ENCODE peak calls at places on chromosomes 1 and 21, in four cellular contexts. M is T-helper 2 cell, A is heart right ventricle, X is caudate nucleus. N is an unnamed sample.

GRCh38 chr1:150233359-150234308 is 2.3 kb downstream of the ANP32E start:
- DNase-seq in M (peak; percentile 50), X (no peak), A (no peak), N (no peak)

GRCh38 chr1:109822749-109823542 is 59.2 kb upstream of the EPS8L3 start:
- DNase-seq in A (no peak), X (no peak), M (no peak), N (no peak)

GRCh38 chr1:226424228-226425003 is 16.5 kb upstream of the PARP1 start:
- DNase-seq in A (no peak), M (no peak), X (no peak), N (no peak)

GRCh38 chr1:33902486-33903209 is 38.8 kb downstream of the HMGB4 start:
- DNase-seq in A (peak; percentile 9), M (no peak), X (no peak), N (no peak)

GRCh38 chr1:109763646-109764415 is at the start of gene EPS8L3:
- DNase-seq in X (no peak), M (no peak), A (no peak), N (peak; percentile 16)

GRCh38 chr1:203274603-203275381 is 30.5 kb upstream of the BTG2 start:
- DNase-seq in M (no peak), X (peak; percentile 79), A (no peak), N (peak; percentile 66)

GRCh38 chr21:46327711-46328110 is 3.8 kb downstream of the PCNT start:
- DNase-seq in X (no peak), A (no peak), M (no peak), N (no peak)

GRCh38 chr1:13793088-13793730 is 93.2 kb downstream of the PRDM2 start:
- DNase-seq in X (no peak), M (no peak), A (no peak), N (no peak)

GRCh38 chr1:205582471-205583291 is 49.1 kb downstream of the ELK4 start:
- DNase-seq in X (no peak), A (peak; percentile 36), M (no peak), N (peak; percentile 13)

N was measured in adrenal gland.